ENCODE peak calls at places on chromosomes 6 and 20, in ten cellular contexts. M is globus pallidus; I is memory B cell; Y is heart right ventricle; B is Panc1; W is T-helper 22 cell; T is A673; K is mucosa of gallbladder; F is activated T-helper 9 cell treated with anti-CD3 and anti-CD28 coated beads, Interleukin-2, amount 50 U/mL, for 16 hours; Z is fibroblast of mammary gland. H is an unnamed sample.

GRCh38 chr6:152750694-152751093 is at the start of gene VIP:
- DNase-seq in T (peak; percentile 56), Y (no peak), I (no peak), W (no peak), K (no peak), B (no peak), Z (peak; percentile 36), F (no peak), M (no peak), H (no peak)

GRCh38 chr6:85436939-85437495 is 12.9 kb upstream of the NT5E start:
- DNase-seq in Y (no peak), F (no peak), Z (no peak), T (no peak), K (no peak), W (no peak), B (no peak), M (no peak), I (no peak), H (no peak)

GRCh38 chr6:156830126-156830525 is 52.9 kb downstream of the ARID1B start:
- DNase-seq in K (no peak), B (no peak), T (no peak), Y (no peak), W (no peak), I (no peak), Z (no peak), F (no peak), M (no peak), H (no peak)

GRCh38 chr20:10649817-10650200 is 24.0 kb downstream of the JAG1 start:
- DNase-seq in K (no peak), W (no peak), I (no peak), T (no peak), B (no peak), Y (no peak), M (no peak), Z (no peak), F (no peak), H (no peak)

GRCh38 chr6:158818008-158818579 is 1.1 kb downstream of the EZR start:
- DNase-seq in Y (peak; percentile 65), T (peak; percentile 88), F (peak; percentile 79), B (no peak), Z (peak; percentile 55), W (peak; percentile 74), K (peak; percentile 78), M (peak; percentile 49), I (peak; percentile 81), H (peak; percentile 65)

GRCh38 chr6:52993461-52993860 is 1.6 kb downstream of the GSTA4 start:
- DNase-seq in Z (peak; percentile 10), W (no peak), I (no peak), Y (no peak), K (no peak), M (peak; percentile 27), T (no peak), F (no peak), B (no peak), H (no peak)

GRCh38 chr20:25196701-25197120 is 1.2 kb downstream of the ENTPD6 start:
- DNase-seq in M (no peak), W (no peak), F (no peak), Z (no peak), I (no peak), B (no peak), K (no peak), Y (no peak), T (peak; percentile 21), H (no peak)

GRCh38 chr6:129865013-129865412 is 3.9 kb upstream of the TMEM244 start:
- DNase-seq in I (no peak), W (no peak), T (no peak), F (no peak), K (no peak), Y (no peak), Z (no peak), B (no peak), M (no peak), H (no peak)

GRCh38 chr6:106102034-106102433 is 15.9 kb downstream of the PRDM1 start:
- DNase-seq in W (no peak), B (no peak), Z (no peak), F (peak; percentile 36), M (no peak), K (no peak), T (no peak), I (no peak), Y (no peak), H (no peak)

GRCh38 chr6:107132330-107132954 is 17.1 kb upstream of the BEND3 start:
- DNase-seq in K (no peak), Z (peak; percentile 39), M (no peak), Y (no peak), T (peak; percentile 43), B (no peak), I (peak; percentile 16), W (no peak), F (no peak), H (no peak)

GRCh38 chr6:147759088-147759487 is 250.6 kb downstream of the SAMD5 start:
- DNase-seq in Y (no peak), T (peak; percentile 27), M (no peak), K (no peak), W (no peak), B (no peak), Z (peak; percentile 8), I (no peak), F (no peak), H (no peak)